ENCODE peak calls at places on chromosome 7, in seven cellular contexts. I is BJ; H is mesendoderm; O is GM23248; U is CD8-positive, alpha-beta memory T cell; F is GM12878; D is pancreas. P is an unnamed sample. For H3K36me3 and H3K27me3, the result is how much of the 10 kb centered on the place peaks cover.

GRCh38 chr7:41465571-41465970 is 237.3 kb downstream of the INHBA start:
- DNase-seq in H (no peak), I (no peak), F (no peak), O (no peak), U (no peak), D (no peak), P (no peak)

GRCh38 chr7:2893411-2893861 is 49.3 kb upstream of the GNA12 start:
- DNase-seq in H (no peak), U (no peak), F (no peak), D (no peak), O (no peak), I (no peak), P (no peak)

GRCh38 chr7:84291756-84292155 is 97.2 kb upstream of the SEMA3A start:
- DNase-seq in H (peak), F (no peak), I (no peak), D (no peak), U (no peak), O (no peak), P (no peak)

GRCh38 chr7:2736411-2736914 is 48.5 kb downstream of the AMZ1 start:
- DNase-seq in I (no peak), F (no peak), H (no peak), U (no peak), D (no peak), O (no peak), P (no peak)

GRCh38 chr7:30915751-30916150 is 4.1 kb downstream of the AQP1 start:
- DNase-seq in D (no peak), I (no peak), H (no peak), U (no peak), O (no peak), F (no peak), P (no peak)

GRCh38 chr7:16891338-16891737 is 9.6 kb upstream of the AGR3 start:
- DNase-seq in O (peak), U (peak), H (peak), F (peak), I (no peak), D (peak), P (no peak)

GRCh38 chr7:100544949-100545635 is 6.1 kb downstream of the AGFG2 start:
- DNase-seq in D (no peak), F (no peak), U (no peak), H (no peak), O (peak), I (no peak), P (no peak)

GRCh38 chr7:12358694-12359093 is 45.0 kb downstream of the VWDE start:
- DNase-seq in I (no peak), D (no peak), O (peak), U (no peak), H (no peak), F (no peak), P (no peak)

GRCh38 chr7:66353547-66353946 is 148.4 kb downstream of the TPST1 start:
- DNase-seq in H (no peak), I (no peak), O (peak), D (no peak), U (no peak), F (no peak), P (no peak)

GRCh38 chr7:98395951-98396350 is 4.9 kb downstream of the BAIAP2L1 start:
- DNase-seq in O (no peak), F (no peak), U (no peak), H (no peak), D (no peak), I (no peak), P (no peak)

GRCh38 chr7:40232242-40232929 is 97.6 kb downstream of the SUGCT start:
- DNase-seq in O (peak), D (no peak), F (no peak), I (no peak), H (peak), U (no peak), P (peak)

GRCh38 chr7:108589874-108590273 is 20.2 kb downstream of the DNAJB9 start:
- DNase-seq in H (no peak), O (no peak), D (no peak), U (no peak), I (no peak), F (no peak), P (no peak)

GRCh38 chr7:100477871-100478248 is 1.2 kb downstream of the TSC22D4 start:
- DNase-seq in D (no peak), I (no peak), F (no peak), U (no peak), H (no peak), O (peak), P (no peak)

GRCh38 chr7:79452495-79453265 is 787 bp downstream of the MAGI2 start:
- DNase-seq in H (peak), O (peak), D (no peak), I (no peak), U (no peak), F (no peak), P (no peak)

GRCh38 chr7:26188291-26188999 is 12.1 kb downstream of the HNRNPA2B1 start:
- DNase-seq in D (no peak), U (no peak), H (peak), O (no peak), F (no peak), I (no peak), P (no peak)
- H3K36me3 ChIP-seq in D (half or more), U (under half), H (under half), O (half or more), F (under half), I (under half), P (under half)

GRCh38 chr7:118298771-118299170 is 74.3 kb downstream of the ANKRD7 start:
- DNase-seq in H (no peak), D (no peak), U (no peak), O (no peak), I (no peak), F (no peak), P (no peak)
- H3K27me3 ChIP-seq in H (under half), D (under half), U (under half), O (under half), I (under half), F (under half), P (under half)

GRCh38 chr7:64882341-64883112 is 20.5 kb upstream of the ZNF273 start:
- DNase-seq in D (peak), U (no peak), F (no peak), I (no peak), O (peak), H (peak), P (no peak)
- H3K4me3 ChIP-seq in D (peak), U (no peak), F (no peak), I (peak), O (peak), H (no peak), P (peak)

GRCh38 chr7:105055084-105055483 is 41.1 kb downstream of the KMT2E start:
- DNase-seq in U (no peak), D (no peak), O (no peak), F (no peak), H (no peak), I (no peak), P (no peak)
- H3K36me3 ChIP-seq in U (under half), D (under half), O (under half), F (under half), H (under half), I (under half), P (under half)

GRCh38 chr7:38385682-38386081 is 112.2 kb upstream of the TARP start:
- DNase-seq in I (no peak), U (no peak), F (no peak), D (no peak), O (no peak), H (no peak), P (no peak)

GRCh38 chr7:38382627-38383026 is 109.2 kb upstream of the TARP start:
- DNase-seq in I (peak), H (no peak), D (no peak), O (peak), U (no peak), F (no peak), P (no peak)

GRCh38 chr7:38383281-38383680 is 109.8 kb upstream of the TARP start:
- DNase-seq in D (no peak), F (no peak), H (no peak), I (no peak), U (no peak), O (peak), P (no peak)
- H3K27me3 ChIP-seq in D (under half), F (under half), H (under half), I (under half), U (under half), O (under half), P (under half)

DNA sequence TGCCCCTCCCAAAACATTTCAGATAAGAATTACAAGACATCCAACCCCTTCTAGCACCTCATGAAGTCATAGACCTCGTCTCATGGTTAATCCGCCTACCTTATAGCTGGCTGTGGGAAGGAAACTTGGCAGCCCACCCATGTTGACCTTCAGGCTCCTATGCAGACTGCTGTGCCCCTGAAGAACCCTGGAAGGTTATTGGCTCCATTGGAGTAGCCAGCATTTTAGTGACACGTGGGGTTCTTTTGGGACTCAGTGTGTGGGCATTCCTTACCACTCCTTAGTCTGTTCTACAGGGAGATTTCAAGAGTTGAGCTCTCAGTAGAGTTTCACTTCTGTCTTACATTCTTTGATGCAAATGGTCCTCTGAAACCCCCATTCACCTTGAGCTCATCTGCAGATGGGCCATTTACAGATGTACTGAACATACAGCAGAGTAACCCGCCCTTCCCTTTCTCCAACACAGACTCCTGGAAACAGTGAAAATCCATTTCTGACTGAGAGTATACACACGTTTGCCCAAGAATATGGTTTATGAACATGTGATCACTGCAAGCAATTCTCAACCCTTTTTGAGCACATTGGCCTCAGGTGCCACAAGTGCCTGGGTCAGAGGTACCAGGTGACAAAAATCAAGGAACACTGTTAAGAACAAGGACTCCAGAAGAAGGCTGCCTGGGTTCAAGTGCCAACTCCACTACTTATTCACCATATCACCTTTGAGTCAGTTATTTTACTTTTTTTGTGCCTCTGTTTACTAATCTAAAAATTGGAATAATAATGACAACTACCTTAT is 54.0 kb upstream of the HECW1 start:
- DNase-seq in F (peak), I (no peak), O (no peak), U (no peak), H (no peak), D (no peak), P (no peak)
- H3K4me3 ChIP-seq in F (no peak), I (no peak), O (no peak), U (no peak), H (no peak), D (no peak), P (no peak)

GRCh38 chr7:47407136-47407535 is 174.8 kb downstream of the TNS3 start:
- DNase-seq in H (no peak), O (no peak), F (no peak), I (no peak), U (no peak), D (no peak), P (no peak)
- H3K36me3 ChIP-seq in H (under half), O (under half), F (under half), I (under half), U (under half), D (under half), P (under half)

P was measured in iPS DF 6.9.